ENCODE peak calls at places on chromosomes 11 and 22, in seven cellular contexts. L, J, A, B, I, S and T are unnamed samples.

GRCh38 chr11:27282806-27283205 is 80.2 kb downstream of the CCDC34 start:
- DNase-seq in L (no peak), J (no peak), A (peak; percentile 57), B (no peak), I (no peak), S (no peak), T (no peak)

GRCh38 chr22:22821340-22821739 is 66.3 kb upstream of the IGLL5 start:
- DNase-seq in L (no peak), J (no peak), A (no peak), B (no peak), I (no peak), S (no peak), T (no peak)

GRCh38 chr11:102453286-102453797 is 777 bp upstream of the TMEM123 start:
- DNase-seq in L (no peak), J (no peak), A (no peak), B (no peak), I (peak; percentile 38), S (no peak), T (no peak)

GRCh38 chr11:118076754-118077281 is at the start of gene TMPRSS4:
- DNase-seq in L (no peak), J (no peak), A (peak; percentile 51), B (no peak), I (peak; percentile 46), S (no peak), T (no peak)

GRCh38 chr11:94737171-94737611 is 31.0 kb upstream of the AMOTL1 start:
- DNase-seq in L (no peak), J (no peak), A (peak; percentile 80), B (peak; percentile 54), I (no peak), S (no peak), T (peak; percentile 67)

GRCh38 chr11:110200241-110200640 is 96.2 kb downstream of the RDX start:
- DNase-seq in L (no peak), J (no peak), A (no peak), B (peak; percentile 71), I (no peak), S (no peak), T (no peak)

GRCh38 chr11:67572747-67573419 is 10.7 kb upstream of the GSTP1 start:
- DNase-seq in L (no peak), J (no peak), A (peak; percentile 78), B (peak; percentile 48), I (peak; percentile 77), S (peak; percentile 76), T (peak; percentile 66)

GRCh38 chr22:36027960-36028645 is 521 bp downstream of the RBFOX2 start:
- DNase-seq in L (peak; percentile 83), J (peak; percentile 72), A (peak; percentile 77), B (no peak), I (no peak), S (no peak), T (no peak)

GRCh38 chr22:38257170-38257569 is 15.6 kb downstream of the TMEM184B start:
- DNase-seq in L (no peak), J (no peak), A (no peak), B (peak; percentile 81), I (no peak), S (no peak), T (peak; percentile 75)

GRCh38 chr11:132670921-132671675 is 861.2 kb downstream of the OPCML start:
- DNase-seq in L (no peak), J (no peak), A (no peak), B (no peak), I (no peak), S (no peak), T (no peak)

GRCh38 chr11:44601471-44602370 is 36.3 kb downstream of the CD82 start:
- DNase-seq in L (no peak), J (no peak), A (no peak), B (no peak), I (no peak), S (no peak), T (no peak)

GRCh38 chr11:61021661-61022212 is 50.3 kb downstream of the CD6 start:
- DNase-seq in L (peak; percentile 89), J (no peak), A (peak; percentile 36), B (no peak), I (peak; percentile 88), S (no peak), T (no peak)

GRCh38 chr11:105915036-105915435 is 107.0 kb downstream of the MSANTD4 start:
- DNase-seq in L (no peak), J (peak; percentile 38), A (peak; percentile 59), B (no peak), I (no peak), S (no peak), T (no peak)

GRCh38 chr11:119147604-119148333 is 1.1 kb upstream of the ABCG4 start:
- DNase-seq in L (no peak), J (no peak), A (peak; percentile 57), B (no peak), I (peak; percentile 59), S (no peak), T (no peak)

GRCh38 chr11:1201395-1202153 is 21.3 kb upstream of the MUC5B start:
- DNase-seq in L (no peak), J (no peak), A (no peak), B (no peak), I (no peak), S (no peak), T (peak; percentile 1)

GRCh38 chr11:104254347-104254746 is 90.4 kb upstream of the PDGFD start:
- DNase-seq in L (peak; percentile 87), J (peak; percentile 71), A (peak; percentile 86), B (no peak), I (peak; percentile 85), S (no peak), T (peak; percentile 41)

GRCh38 chr11:13338437-13339069 is 61.0 kb downstream of the BMAL1 start:
- DNase-seq in L (no peak), J (no peak), A (no peak), B (peak; percentile 69), I (no peak), S (no peak), T (peak; percentile 70)

GRCh38 chr11:61149624-61150615 is 11.3 kb downstream of the VPS37C start:
- DNase-seq in L (no peak), J (no peak), A (peak; percentile 61), B (peak; percentile 63), I (no peak), S (peak; percentile 17), T (peak; percentile 87)

GRCh38 chr11:123194308-123195181 is 503 bp downstream of the CLMP start:
- DNase-seq in L (no peak), J (peak; percentile 33), A (peak; percentile 85), B (peak; percentile 48), I (peak; percentile 75), S (no peak), T (peak; percentile 47)

GRCh38 chr22:31055322-31056159 is 25.6 kb upstream of the SMTN start:
- DNase-seq in L (no peak), J (peak; percentile 26), A (peak; percentile 86), B (peak; percentile 99), I (peak; percentile 45), S (peak; percentile 94), T (peak; percentile 99)

GRCh38 chr11:2453436-2453835 is 8.6 kb downstream of the KCNQ1 start:
- DNase-seq in L (no peak), J (no peak), A (no peak), B (no peak), I (no peak), S (no peak), T (no peak)

GRCh38 chr22:23179381-23180294 is 671 bp upstream of the BCR start:
- DNase-seq in L (no peak), J (no peak), A (peak; percentile 26), B (no peak), I (no peak), S (peak; percentile 57), T (no peak)

GRCh38 chr11:128841461-128842072 is 25.5 kb downstream of the KCNJ1 start:
- DNase-seq in L (no peak), J (no peak), A (no peak), B (no peak), I (no peak), S (no peak), T (no peak)

GRCh38 chr11:58940028-58940427 is 740 bp downstream of the GLYATL1 start:
- DNase-seq in L (no peak), J (no peak), A (no peak), B (no peak), I (no peak), S (no peak), T (no peak)

GRCh38 chr11:30579776-30580175 is 6.4 kb downstream of the MPPED2 start:
- DNase-seq in L (no peak), J (no peak), A (no peak), B (no peak), I (no peak), S (no peak), T (no peak)
- H3K4me1 ChIP-seq in L (no peaks in the 10 kb centered on the region), J (no peaks in the 10 kb centered on the region), A (no peaks in the 10 kb centered on the region), B (no peaks in the 10 kb centered on the region), I (no peaks in the 10 kb centered on the region), S (peaks cover 3% of the 10 kb centered on the region), T (peaks cover 9% of the 10 kb centered on the region)

GRCh38 chr11:17867346-17867745 is 132.8 kb downstream of the KCNC1 start:
- DNase-seq in L (no peak), J (no peak), A (no peak), B (no peak), I (no peak), S (no peak), T (no peak)
- H3K4ac ChIP-seq in L (no peak overlapping the region), J (no peak overlapping the region), A (no peak overlapping the region), B (no peak overlapping the region), I (no peak overlapping the region), S (no peak overlapping the region), T (no peak overlapping the region)

DNA sequence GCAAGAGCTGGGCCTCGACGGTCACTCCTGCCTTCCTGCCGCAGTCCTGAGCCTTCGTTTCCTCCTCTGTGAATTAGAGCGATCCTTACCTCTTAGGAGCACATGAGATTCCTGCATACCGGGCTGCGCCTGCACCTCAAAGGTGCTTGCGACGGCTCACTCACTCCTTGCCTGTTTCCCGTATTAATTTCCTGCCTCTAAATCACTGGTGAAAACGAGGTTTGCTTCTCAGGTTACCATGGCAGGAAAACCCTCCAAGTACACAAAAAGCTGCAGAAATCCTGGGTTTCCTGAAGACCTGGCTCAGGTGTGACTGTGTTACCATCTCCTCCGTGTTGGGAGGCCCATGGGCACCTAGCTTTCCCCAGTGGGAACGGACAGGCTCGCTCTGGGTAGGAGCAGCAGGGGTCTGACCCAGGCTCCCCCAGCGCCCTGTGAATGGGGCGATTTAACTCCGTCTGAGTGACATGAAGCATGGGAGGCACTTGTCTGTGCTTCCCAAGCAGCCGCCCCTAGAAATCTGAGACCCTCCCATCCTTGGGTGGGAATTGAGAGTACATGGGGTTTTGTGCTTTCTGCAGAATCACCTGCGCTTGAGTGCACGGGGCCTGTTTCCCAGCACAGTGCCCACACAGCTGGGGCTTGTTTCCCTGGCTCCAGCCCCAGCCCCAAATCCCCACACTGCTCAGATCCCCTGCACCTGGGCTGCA is 64.8 kb downstream of the PHF21B start:
- DNase-seq in L (no peak), J (no peak), A (peak; percentile 21), B (no peak), I (no peak), S (no peak), T (no peak)
- H3K18ac ChIP-seq in L (no peak overlapping the region), J (no peak overlapping the region), A (no peak overlapping the region), B (no peak overlapping the region), I (no peak overlapping the region), S (no peak overlapping the region), T (no peak overlapping the region)

DNA sequence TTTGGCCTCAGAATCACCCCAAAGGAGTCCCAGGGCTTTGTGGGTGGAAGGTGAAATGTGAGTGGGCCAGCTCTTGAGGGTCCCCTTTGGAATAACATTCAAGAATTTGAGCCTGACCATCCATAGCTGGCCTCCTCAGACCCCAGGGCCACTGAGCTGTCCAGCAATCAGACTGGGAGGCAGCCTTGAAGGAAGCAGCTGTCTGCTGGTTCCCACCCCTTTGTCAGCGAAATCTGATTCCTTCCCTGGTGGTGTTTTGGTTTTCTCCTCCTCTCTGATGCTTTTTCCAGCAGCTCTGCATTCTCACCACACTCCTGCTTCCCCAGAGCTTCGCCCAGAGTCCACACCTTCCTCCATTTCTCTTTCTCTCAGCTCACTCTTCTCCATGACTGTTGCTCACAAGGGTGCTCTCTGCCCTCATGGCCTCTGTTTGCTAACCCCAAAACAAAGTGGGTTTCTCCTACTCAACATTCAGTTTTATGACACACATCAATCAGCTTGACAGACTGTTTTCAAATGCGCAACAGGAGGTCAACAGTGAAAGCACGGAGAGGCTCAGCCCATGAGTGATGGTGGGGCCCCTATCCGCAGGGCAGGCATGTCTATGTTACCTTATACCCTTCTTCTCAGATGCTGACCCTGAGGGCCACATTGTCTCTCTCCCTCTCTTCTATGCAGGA is 130.7 kb upstream of the MTNR1B start:
- DNase-seq in L (peak; percentile 49), J (peak; percentile 24), A (peak; percentile 65), B (peak; percentile 16), I (peak; percentile 64), S (no peak), T (no peak)
- H3K4me1 ChIP-seq in L (peaks cover 15% of the 10 kb centered on the region), J (peaks cover 10% of the 10 kb centered on the region), A (peaks cover 4% of the 10 kb centered on the region), B (no peaks in the 10 kb centered on the region), I (peaks cover 10% of the 10 kb centered on the region), S (peaks cover 5% of the 10 kb centered on the region), T (peaks cover 2% of the 10 kb centered on the region)